ENCODE peak calls at places on chromosome 14, in eight cellular contexts. One of them, this sample, is unnamed.

GRCh38 chr14:42909659-42910058 is 1303.0 kb downstream of the LRFN5 start:
- DNase-seq in IMR-90: no peak
- DNase-seq in sigmoid colon: no peak
- DNase-seq in ovary: no peak
- DNase-seq in HCT116: no peak
- DNase-seq in breast epithelium: no peak
- DNase-seq in tibial nerve: no peak
- DNase-seq in body of pancreas: no peak
- DNase-seq in this sample: no peak

GRCh38 chr14:93109572-93110481 is 5.9 kb downstream of the ITPK1 start:
- DNase-seq in IMR-90: no peak
- DNase-seq in sigmoid colon: no peak
- DNase-seq in ovary: no peak
- DNase-seq in HCT116: no peak
- DNase-seq in breast epithelium: no peak
- DNase-seq in tibial nerve: no peak
- DNase-seq in body of pancreas: no peak
- DNase-seq in this sample: no peak

GRCh38 chr14:83309833-83310232 is 1776.2 kb upstream of the SEL1L start:
- DNase-seq in IMR-90: no peak
- DNase-seq in sigmoid colon: no peak
- DNase-seq in ovary: no peak
- DNase-seq in HCT116: no peak
- DNase-seq in breast epithelium: no peak
- DNase-seq in tibial nerve: no peak
- DNase-seq in body of pancreas: no peak
- DNase-seq in this sample: no peak

GRCh38 chr14:64715628-64716412 is 11.6 kb downstream of the PLEKHG3 start:
- DNase-seq in IMR-90: no peak
- DNase-seq in sigmoid colon: peak; percentile 71
- DNase-seq in ovary: peak; percentile 48
- DNase-seq in HCT116: no peak
- DNase-seq in breast epithelium: no peak
- DNase-seq in tibial nerve: no peak
- DNase-seq in body of pancreas: peak; percentile 68
- DNase-seq in this sample: no peak

GRCh38 chr14:42930058-42930457 is 1323.4 kb downstream of the LRFN5 start:
- DNase-seq in IMR-90: peak; percentile 58
- DNase-seq in sigmoid colon: no peak
- DNase-seq in ovary: no peak
- DNase-seq in HCT116: no peak
- DNase-seq in breast epithelium: no peak
- DNase-seq in tibial nerve: no peak
- DNase-seq in body of pancreas: peak; percentile 39
- DNase-seq in this sample: no peak

GRCh38 chr14:72416892-72417291 is 477.0 kb downstream of the DPF3 start:
- DNase-seq in IMR-90: no peak
- DNase-seq in sigmoid colon: no peak
- DNase-seq in ovary: no peak
- DNase-seq in HCT116: peak; percentile 34
- DNase-seq in breast epithelium: no peak
- DNase-seq in tibial nerve: no peak
- DNase-seq in body of pancreas: no peak
- DNase-seq in this sample: no peak

GRCh38 chr14:67934087-67934486 is 114.5 kb downstream of the RAD51B start:
- DNase-seq in IMR-90: peak; percentile 85
- DNase-seq in sigmoid colon: no peak
- DNase-seq in ovary: no peak
- DNase-seq in HCT116: peak; percentile 71
- DNase-seq in breast epithelium: no peak
- DNase-seq in tibial nerve: no peak
- DNase-seq in body of pancreas: peak; percentile 20
- DNase-seq in this sample: no peak

GRCh38 chr14:63717704-63718103 is 10.2 kb downstream of the SGPP1 start:
- DNase-seq in IMR-90: peak; percentile 36
- DNase-seq in sigmoid colon: no peak
- DNase-seq in ovary: no peak
- DNase-seq in HCT116: peak; percentile 26
- DNase-seq in breast epithelium: no peak
- DNase-seq in tibial nerve: no peak
- DNase-seq in body of pancreas: no peak
- DNase-seq in this sample: no peak

GRCh38 chr14:75640876-75641275 is 19.8 kb downstream of the ERG28 start:
- DNase-seq in IMR-90: no peak
- DNase-seq in sigmoid colon: no peak
- DNase-seq in ovary: no peak
- DNase-seq in HCT116: no peak
- DNase-seq in breast epithelium: no peak
- DNase-seq in tibial nerve: no peak
- DNase-seq in body of pancreas: no peak
- DNase-seq in this sample: no peak

GRCh38 chr14:24279301-24280186 is 8.1 kb upstream of the RABGGTA start:
- DNase-seq in IMR-90: no peak
- DNase-seq in sigmoid colon: no peak
- DNase-seq in ovary: no peak
- DNase-seq in HCT116: no peak
- DNase-seq in breast epithelium: no peak
- DNase-seq in tibial nerve: no peak
- DNase-seq in body of pancreas: peak; percentile 42
- DNase-seq in this sample: no peak

GRCh38 chr14:94364037-94364436 is 24.4 kb downstream of the SERPINA1 start:
- DNase-seq in IMR-90: no peak
- DNase-seq in sigmoid colon: peak; percentile 24
- DNase-seq in ovary: no peak
- DNase-seq in HCT116: no peak
- DNase-seq in breast epithelium: no peak
- DNase-seq in tibial nerve: no peak
- DNase-seq in body of pancreas: no peak
- DNase-seq in this sample: no peak

GRCh38 chr14:33611405-33612183 is 339.3 kb downstream of the EGLN3 start:
- DNase-seq in IMR-90: no peak
- DNase-seq in sigmoid colon: no peak
- DNase-seq in ovary: no peak
- DNase-seq in HCT116: no peak
- DNase-seq in breast epithelium: no peak
- DNase-seq in tibial nerve: no peak
- DNase-seq in body of pancreas: no peak
- DNase-seq in this sample: no peak

GRCh38 chr14:44449694-44450093 is 57.4 kb downstream of the FSCB start:
- DNase-seq in IMR-90: no peak
- DNase-seq in sigmoid colon: no peak
- DNase-seq in ovary: no peak
- DNase-seq in HCT116: no peak
- DNase-seq in breast epithelium: no peak
- DNase-seq in tibial nerve: no peak
- DNase-seq in body of pancreas: no peak
- DNase-seq in this sample: no peak

GRCh38 chr14:104467236-104467635 is 112.3 kb upstream of the C14orf180 start:
- DNase-seq in IMR-90: no peak
- DNase-seq in sigmoid colon: no peak
- DNase-seq in ovary: no peak
- DNase-seq in HCT116: no peak
- DNase-seq in breast epithelium: no peak
- DNase-seq in tibial nerve: no peak
- DNase-seq in body of pancreas: no peak
- DNase-seq in this sample: no peak

GRCh38 chr14:50836515-50836914 is 5.6 kb upstream of the NIN start:
- DNase-seq in IMR-90: peak; percentile 68
- DNase-seq in sigmoid colon: no peak
- DNase-seq in ovary: no peak
- DNase-seq in HCT116: no peak
- DNase-seq in breast epithelium: no peak
- DNase-seq in tibial nerve: no peak
- DNase-seq in body of pancreas: no peak
- DNase-seq in this sample: no peak

GRCh38 chr14:52360831-52361230 is 46.7 kb downstream of the PTGER2 start:
- DNase-seq in IMR-90: no peak
- DNase-seq in sigmoid colon: peak; percentile 66
- DNase-seq in ovary: peak; percentile 25
- DNase-seq in HCT116: no peak
- DNase-seq in breast epithelium: no peak
- DNase-seq in tibial nerve: no peak
- DNase-seq in body of pancreas: no peak
- DNase-seq in this sample: no peak

GRCh38 chr14:105495101-105495989 is 4.3 kb downstream of the TEDC1 start:
- DNase-seq in IMR-90: no peak
- DNase-seq in sigmoid colon: peak; percentile 62
- DNase-seq in ovary: no peak
- DNase-seq in HCT116: no peak
- DNase-seq in breast epithelium: peak; percentile 30
- DNase-seq in tibial nerve: peak; percentile 11
- DNase-seq in body of pancreas: no peak
- DNase-seq in this sample: no peak

GRCh38 chr14:61253064-61253753 is 27.9 kb downstream of the TMEM30B start:
- DNase-seq in IMR-90: no peak
- DNase-seq in sigmoid colon: no peak
- DNase-seq in ovary: no peak
- DNase-seq in HCT116: no peak
- DNase-seq in breast epithelium: no peak
- DNase-seq in tibial nerve: no peak
- DNase-seq in body of pancreas: no peak
- DNase-seq in this sample: no peak

GRCh38 chr14:93105362-93105761 is 10.4 kb downstream of the ITPK1 start:
- DNase-seq in IMR-90: peak; percentile 75
- DNase-seq in sigmoid colon: no peak
- DNase-seq in ovary: no peak
- DNase-seq in HCT116: no peak
- DNase-seq in breast epithelium: peak; percentile 67
- DNase-seq in tibial nerve: no peak
- DNase-seq in body of pancreas: no peak
- DNase-seq in this sample: no peak

GRCh38 chr14:100306256-100306505 is at the start of gene SLC25A29:
- DNase-seq in IMR-90: no peak
- DNase-seq in sigmoid colon: no peak
- DNase-seq in ovary: no peak
- DNase-seq in HCT116: no peak
- DNase-seq in breast epithelium: no peak
- DNase-seq in tibial nerve: no peak
- DNase-seq in body of pancreas: no peak
- DNase-seq in this sample: no peak
- TF ChIP-seq POLR2A in IMR-90: peak; percentile 56
- TF ChIP-seq POLR2A in sigmoid colon: no peak
- TF ChIP-seq POLR2A in ovary: peak; percentile 80
- TF ChIP-seq POLR2A in HCT116: peak; percentile 72
- TF ChIP-seq POLR2A in breast epithelium: no peak
- TF ChIP-seq POLR2A in tibial nerve: peak; percentile 89
- TF ChIP-seq POLR2A in body of pancreas: peak; percentile 33
- TF ChIP-seq POLR2A in this sample: peak; percentile 86

GRCh38 chr14:55084648-55085441 is 33.4 kb downstream of the MAPK1IP1L start:
- DNase-seq in IMR-90: no peak
- DNase-seq in sigmoid colon: no peak
- DNase-seq in ovary: no peak
- DNase-seq in HCT116: no peak
- DNase-seq in breast epithelium: peak; percentile 12
- DNase-seq in tibial nerve: no peak
- DNase-seq in body of pancreas: no peak
- DNase-seq in this sample: no peak
- H3K27ac ChIP-seq in IMR-90: no peak overlapping the region
- H3K27ac ChIP-seq in sigmoid colon: no peak overlapping the region
- H3K27ac ChIP-seq in ovary: no peak overlapping the region
- H3K27ac ChIP-seq in HCT116: no peak overlapping the region
- H3K27ac ChIP-seq in breast epithelium: peak overlapping the region; percentile 68
- H3K27ac ChIP-seq in tibial nerve: no peak overlapping the region
- H3K27ac ChIP-seq in body of pancreas: no peak overlapping the region
- H3K27ac ChIP-seq in this sample: peak overlapping the region; percentile 52

DNA sequence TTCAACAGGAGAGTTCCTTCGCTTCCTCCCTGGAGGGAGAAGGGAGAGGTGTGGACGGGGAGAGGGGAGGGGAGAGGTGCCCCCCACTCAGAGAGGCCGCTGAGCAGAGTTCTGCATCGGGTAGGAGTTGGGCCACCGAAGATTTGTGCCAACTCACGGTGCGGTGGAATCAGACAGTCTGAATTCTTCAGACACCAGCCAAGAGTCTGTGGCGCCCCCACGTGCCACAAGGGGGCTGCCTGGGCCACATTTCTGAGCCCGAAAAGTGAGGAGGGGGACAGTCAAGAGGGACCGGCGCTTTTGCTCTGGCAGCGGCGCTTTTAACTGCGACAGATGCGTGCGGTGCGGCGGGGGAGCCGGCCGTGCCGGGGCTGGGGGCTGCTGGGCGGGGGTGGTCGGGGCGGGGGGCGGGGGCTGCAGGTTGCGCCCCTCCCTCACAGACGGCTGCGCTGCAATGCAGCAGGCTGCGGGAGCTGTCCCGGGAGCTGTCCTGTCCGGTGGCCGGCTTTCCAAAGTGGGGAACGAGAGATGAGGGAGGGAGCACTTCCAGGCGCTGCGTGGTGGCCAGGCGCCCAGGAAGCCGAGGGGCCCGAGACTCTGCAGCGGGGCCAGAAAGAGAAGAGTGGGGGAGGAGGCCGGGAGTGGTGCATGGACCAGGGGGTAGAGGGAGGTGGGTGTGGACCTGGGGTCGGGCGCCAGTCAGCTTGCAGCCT is 941 bp upstream of the RTL1 start:
- DNase-seq in IMR-90: no peak
- DNase-seq in sigmoid colon: peak; percentile 52
- DNase-seq in ovary: peak; percentile 68
- DNase-seq in HCT116: no peak
- DNase-seq in breast epithelium: no peak
- DNase-seq in tibial nerve: no peak
- DNase-seq in body of pancreas: no peak
- DNase-seq in this sample: no peak
- TF ChIP-seq CTCF in IMR-90: peak; percentile 37
- TF ChIP-seq CTCF in sigmoid colon: no peak
- TF ChIP-seq CTCF in ovary: no peak
- TF ChIP-seq CTCF in HCT116: peak; percentile 49
- TF ChIP-seq CTCF in breast epithelium: no peak
- TF ChIP-seq CTCF in tibial nerve: no peak
- TF ChIP-seq CTCF in body of pancreas: no peak
- TF ChIP-seq CTCF in this sample: no peak

DNA sequence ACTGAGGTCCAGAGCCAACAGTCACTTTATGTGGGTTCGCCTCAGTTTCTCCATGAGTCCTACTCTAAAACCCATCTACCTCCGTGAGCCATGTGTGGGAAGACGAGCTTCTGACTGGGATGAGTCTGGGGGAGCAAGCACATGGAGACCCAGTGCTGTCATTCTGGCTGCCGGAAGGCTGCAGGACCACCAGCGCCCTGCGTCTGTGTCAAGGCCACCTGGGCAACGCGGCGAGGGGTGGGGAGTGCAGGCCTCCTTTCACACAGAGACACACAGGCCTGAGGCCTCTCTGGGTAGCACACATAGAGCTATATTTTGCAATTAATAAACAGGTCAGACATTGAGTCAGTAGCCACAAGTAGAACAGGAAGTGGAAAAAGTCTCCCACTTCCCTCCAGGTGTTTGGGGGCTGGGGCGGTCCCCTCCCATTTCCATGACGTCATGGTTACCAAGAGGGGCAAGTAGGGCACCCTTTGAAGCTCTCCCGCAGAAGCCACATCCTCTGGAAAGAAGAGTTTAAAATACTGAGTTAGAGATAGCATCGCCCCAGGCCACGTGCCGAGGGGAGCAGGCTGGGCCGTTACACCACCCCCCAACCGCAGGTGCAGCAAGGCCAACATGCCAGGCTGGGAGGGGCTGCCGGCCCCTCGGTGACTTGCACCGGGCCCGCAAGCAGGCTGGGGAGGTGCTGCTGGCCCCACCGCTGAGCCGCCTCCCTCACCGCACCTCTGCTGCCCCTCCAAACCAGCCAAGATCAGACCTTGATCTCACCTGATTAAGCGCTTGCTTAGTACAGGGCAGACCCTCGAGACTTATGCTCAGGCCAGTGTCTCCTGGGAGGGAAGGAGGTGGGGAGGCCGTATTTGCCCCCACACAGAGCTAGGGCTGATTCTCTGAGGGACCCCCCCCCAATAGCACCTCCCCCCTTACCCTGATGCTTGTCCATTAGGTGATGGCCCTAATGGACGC is 32.7 kb downstream of the DAD1 start:
- DNase-seq in IMR-90: peak; percentile 89
- DNase-seq in sigmoid colon: peak; percentile 71
- DNase-seq in ovary: peak; percentile 23
- DNase-seq in HCT116: no peak
- DNase-seq in breast epithelium: peak; percentile 71
- DNase-seq in tibial nerve: no peak
- DNase-seq in body of pancreas: no peak
- DNase-seq in this sample: peak; percentile 80
- TF ChIP-seq POLR2A in IMR-90: no peak
- TF ChIP-seq POLR2A in sigmoid colon: no peak
- TF ChIP-seq POLR2A in ovary: no peak
- TF ChIP-seq POLR2A in HCT116: no peak
- TF ChIP-seq POLR2A in breast epithelium: no peak
- TF ChIP-seq POLR2A in tibial nerve: no peak
- TF ChIP-seq POLR2A in body of pancreas: no peak
- TF ChIP-seq POLR2A in this sample: no peak

This sample was measured in esophagus squamous epithelium.